ENCODE peak calls at places on chromosomes 12 and 14, in ten cellular contexts. One of them, this sample, is unnamed.

GRCh38 chr12:13242926-13243325 is 46.4 kb downstream of the EMP1 start:
- DNase-seq in tibial artery: no peak
- DNase-seq in heart right ventricle: no peak
- DNase-seq in upper lobe of right lung: no peak
- DNase-seq in cardiac muscle cell: no peak
- DNase-seq in PC-3: no peak
- DNase-seq in spleen: no peak
- DNase-seq in Peyer's patch: no peak
- DNase-seq in OCI-LY7: no peak
- DNase-seq in right lobe of liver: no peak
- DNase-seq in this sample: no peak

GRCh38 chr12:113189361-113189760 is 3.8 kb downstream of the RITA1 start:
- DNase-seq in tibial artery: no peak
- DNase-seq in heart right ventricle: no peak
- DNase-seq in upper lobe of right lung: no peak
- DNase-seq in cardiac muscle cell: no peak
- DNase-seq in PC-3: no peak
- DNase-seq in spleen: no peak
- DNase-seq in Peyer's patch: no peak
- DNase-seq in OCI-LY7: no peak
- DNase-seq in right lobe of liver: no peak
- DNase-seq in this sample: no peak

GRCh38 chr12:89756100-89756637 is 47.5 kb upstream of the ATP2B1 start:
- DNase-seq in tibial artery: no peak
- DNase-seq in heart right ventricle: no peak
- DNase-seq in upper lobe of right lung: no peak
- DNase-seq in cardiac muscle cell: no peak
- DNase-seq in PC-3: no peak
- DNase-seq in spleen: no peak
- DNase-seq in Peyer's patch: no peak
- DNase-seq in OCI-LY7: no peak
- DNase-seq in right lobe of liver: no peak
- DNase-seq in this sample: no peak

GRCh38 chr12:28933176-28933575 is 215.9 kb upstream of the FAR2 start:
- DNase-seq in tibial artery: no peak
- DNase-seq in heart right ventricle: no peak
- DNase-seq in upper lobe of right lung: no peak
- DNase-seq in cardiac muscle cell: no peak
- DNase-seq in PC-3: no peak
- DNase-seq in spleen: no peak
- DNase-seq in Peyer's patch: no peak
- DNase-seq in OCI-LY7: no peak
- DNase-seq in right lobe of liver: no peak
- DNase-seq in this sample: no peak

GRCh38 chr12:108967869-108968540 is 52.9 kb downstream of the SVOP start:
- DNase-seq in tibial artery: no peak
- DNase-seq in heart right ventricle: no peak
- DNase-seq in upper lobe of right lung: no peak
- DNase-seq in cardiac muscle cell: peak; percentile 18
- DNase-seq in PC-3: peak; percentile 58
- DNase-seq in spleen: no peak
- DNase-seq in Peyer's patch: no peak
- DNase-seq in OCI-LY7: peak; percentile 57
- DNase-seq in right lobe of liver: no peak
- DNase-seq in this sample: no peak

GRCh38 chr12:105861232-105861631 is 277.5 kb downstream of the NUAK1 start:
- DNase-seq in tibial artery: no peak
- DNase-seq in heart right ventricle: no peak
- DNase-seq in upper lobe of right lung: no peak
- DNase-seq in cardiac muscle cell: no peak
- DNase-seq in PC-3: no peak
- DNase-seq in spleen: no peak
- DNase-seq in Peyer's patch: no peak
- DNase-seq in OCI-LY7: no peak
- DNase-seq in right lobe of liver: no peak
- DNase-seq in this sample: no peak

GRCh38 chr14:33484264-33484663 is 466.6 kb downstream of the EGLN3 start:
- DNase-seq in tibial artery: no peak
- DNase-seq in heart right ventricle: no peak
- DNase-seq in upper lobe of right lung: no peak
- DNase-seq in cardiac muscle cell: peak; percentile 69
- DNase-seq in PC-3: peak; percentile 48
- DNase-seq in spleen: no peak
- DNase-seq in Peyer's patch: no peak
- DNase-seq in OCI-LY7: no peak
- DNase-seq in right lobe of liver: no peak
- DNase-seq in this sample: no peak

GRCh38 chr12:88993655-88994054 is 358.6 kb downstream of the DUSP6 start:
- DNase-seq in tibial artery: no peak
- DNase-seq in heart right ventricle: no peak
- DNase-seq in upper lobe of right lung: no peak
- DNase-seq in cardiac muscle cell: peak; percentile 43
- DNase-seq in PC-3: peak; percentile 80
- DNase-seq in spleen: no peak
- DNase-seq in Peyer's patch: no peak
- DNase-seq in OCI-LY7: peak; percentile 12
- DNase-seq in right lobe of liver: no peak
- DNase-seq in this sample: no peak

GRCh38 chr12:102441077-102441596 is 39.2 kb downstream of the IGF1 start:
- DNase-seq in tibial artery: no peak
- DNase-seq in heart right ventricle: no peak
- DNase-seq in upper lobe of right lung: no peak
- DNase-seq in cardiac muscle cell: no peak
- DNase-seq in PC-3: no peak
- DNase-seq in spleen: no peak
- DNase-seq in Peyer's patch: no peak
- DNase-seq in OCI-LY7: no peak
- DNase-seq in right lobe of liver: no peak
- DNase-seq in this sample: no peak

GRCh38 chr12:113135178-113136127 is at the start of gene RASAL1:
- DNase-seq in tibial artery: no peak
- DNase-seq in heart right ventricle: no peak
- DNase-seq in upper lobe of right lung: no peak
- DNase-seq in cardiac muscle cell: peak; percentile 40
- DNase-seq in PC-3: peak; percentile 44
- DNase-seq in spleen: peak; percentile 88
- DNase-seq in Peyer's patch: peak; percentile 80
- DNase-seq in OCI-LY7: peak; percentile 93
- DNase-seq in right lobe of liver: peak; percentile 52
- DNase-seq in this sample: no peak

GRCh38 chr12:41850046-41850445 is 294.6 kb downstream of the GXYLT1 start:
- DNase-seq in tibial artery: no peak
- DNase-seq in heart right ventricle: no peak
- DNase-seq in upper lobe of right lung: no peak
- DNase-seq in cardiac muscle cell: no peak
- DNase-seq in PC-3: no peak
- DNase-seq in spleen: no peak
- DNase-seq in Peyer's patch: no peak
- DNase-seq in OCI-LY7: no peak
- DNase-seq in right lobe of liver: no peak
- DNase-seq in this sample: no peak

GRCh38 chr14:88129306-88130056 is 124.5 kb downstream of the GPR65 start:
- DNase-seq in tibial artery: no peak
- DNase-seq in heart right ventricle: peak; percentile 22
- DNase-seq in upper lobe of right lung: no peak
- DNase-seq in cardiac muscle cell: peak; percentile 10
- DNase-seq in PC-3: peak; percentile 77
- DNase-seq in spleen: no peak
- DNase-seq in Peyer's patch: no peak
- DNase-seq in OCI-LY7: no peak
- DNase-seq in right lobe of liver: no peak
- DNase-seq in this sample: no peak

GRCh38 chr12:29024117-29024516 is 125.0 kb upstream of the FAR2 start:
- DNase-seq in tibial artery: no peak
- DNase-seq in heart right ventricle: no peak
- DNase-seq in upper lobe of right lung: no peak
- DNase-seq in cardiac muscle cell: no peak
- DNase-seq in PC-3: peak; percentile 61
- DNase-seq in spleen: no peak
- DNase-seq in Peyer's patch: no peak
- DNase-seq in OCI-LY7: no peak
- DNase-seq in right lobe of liver: no peak
- DNase-seq in this sample: no peak

GRCh38 chr12:127619869-127620769 is 646.9 kb upstream of the TMEM132C start:
- DNase-seq in tibial artery: no peak
- DNase-seq in heart right ventricle: no peak
- DNase-seq in upper lobe of right lung: no peak
- DNase-seq in cardiac muscle cell: no peak
- DNase-seq in PC-3: peak; percentile 15
- DNase-seq in spleen: no peak
- DNase-seq in Peyer's patch: no peak
- DNase-seq in OCI-LY7: no peak
- DNase-seq in right lobe of liver: no peak
- DNase-seq in this sample: no peak

DNA sequence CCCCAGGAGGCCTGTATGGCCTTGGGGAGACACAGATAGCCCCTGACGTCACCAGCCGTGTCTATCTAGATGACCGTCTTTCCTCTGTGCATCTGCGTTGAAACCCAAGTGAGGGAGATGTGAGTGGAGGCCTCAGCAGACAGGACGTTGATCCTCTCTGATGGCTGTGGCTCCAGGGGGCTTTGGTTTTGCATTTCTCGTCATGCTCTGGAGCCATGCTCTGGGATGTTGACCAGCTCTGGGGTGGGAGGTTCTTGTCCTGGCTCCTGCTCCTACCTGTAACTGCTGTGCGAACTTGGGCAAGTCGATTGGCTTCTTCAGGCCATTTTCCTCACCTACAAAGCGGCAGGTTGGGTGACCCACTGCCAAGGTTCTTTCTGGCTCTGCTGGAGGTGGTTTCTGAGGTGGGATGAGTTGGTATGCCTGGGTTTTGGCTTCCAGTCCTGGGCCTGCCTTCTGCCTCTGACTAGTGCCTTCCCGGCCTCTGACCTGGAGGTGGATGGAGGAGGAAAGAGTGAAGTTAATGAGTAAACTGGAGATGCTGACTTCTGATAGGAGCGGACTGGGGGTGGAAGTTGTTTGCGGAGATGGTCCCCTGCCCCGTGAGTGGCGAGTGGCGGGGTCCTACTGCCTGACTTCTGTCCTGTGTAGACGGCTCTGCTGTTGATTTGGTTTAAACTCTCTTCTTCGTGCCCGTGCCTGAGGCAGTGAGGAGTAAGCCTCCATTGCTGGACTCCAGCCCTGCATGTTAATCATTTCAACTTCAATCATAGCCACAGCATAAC is 8.4 kb downstream of the TSPAN9 start:
- DNase-seq in tibial artery: no peak
- DNase-seq in heart right ventricle: no peak
- DNase-seq in upper lobe of right lung: no peak
- DNase-seq in cardiac muscle cell: no peak
- DNase-seq in PC-3: no peak
- DNase-seq in spleen: peak; percentile 42
- DNase-seq in Peyer's patch: peak; percentile 51
- DNase-seq in OCI-LY7: no peak
- DNase-seq in right lobe of liver: peak; percentile 88
- DNase-seq in this sample: no peak
- H3K4me1 ChIP-seq in tibial artery: no peaks in the 10 kb centered on the region
- H3K4me1 ChIP-seq in heart right ventricle: peaks cover 91% of the 10 kb centered on the region
- H3K4me1 ChIP-seq in upper lobe of right lung: peaks cover 29% of the 10 kb centered on the region
- H3K4me1 ChIP-seq in cardiac muscle cell: peaks cover 8% of the 10 kb centered on the region
- H3K4me1 ChIP-seq in PC-3: no peaks in the 10 kb centered on the region
- H3K4me1 ChIP-seq in spleen: peaks cover 27% of the 10 kb centered on the region
- H3K4me1 ChIP-seq in Peyer's patch: no peaks in the 10 kb centered on the region
- H3K4me1 ChIP-seq in OCI-LY7: no peaks in the 10 kb centered on the region
- H3K4me1 ChIP-seq in right lobe of liver: peaks cover 28% of the 10 kb centered on the region
- H3K4me1 ChIP-seq in this sample: no peaks in the 10 kb centered on the region

DNA sequence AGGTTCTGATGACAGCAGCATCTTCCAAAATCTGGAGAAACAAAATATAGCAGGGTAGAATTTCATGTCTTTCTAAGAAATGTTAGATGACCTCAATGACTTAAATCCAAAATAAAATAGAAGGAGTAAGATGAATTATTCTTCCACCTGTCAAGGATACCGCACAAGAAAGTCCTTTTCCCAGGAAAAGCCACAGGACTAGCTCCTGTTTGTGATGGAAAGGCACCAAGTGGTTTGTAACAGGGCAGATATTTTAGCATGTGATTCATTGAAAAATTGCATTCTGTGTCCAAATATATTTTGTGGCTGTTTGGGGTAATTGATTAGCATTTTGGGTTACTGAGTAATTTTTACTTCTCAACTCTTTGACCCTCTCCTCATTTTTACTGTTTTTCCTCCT is 2.7 kb downstream of the CD163L1 start:
- DNase-seq in tibial artery: no peak
- DNase-seq in heart right ventricle: no peak
- DNase-seq in upper lobe of right lung: no peak
- DNase-seq in cardiac muscle cell: no peak
- DNase-seq in PC-3: no peak
- DNase-seq in spleen: no peak
- DNase-seq in Peyer's patch: no peak
- DNase-seq in OCI-LY7: no peak
- DNase-seq in right lobe of liver: no peak
- DNase-seq in this sample: no peak
- H3K36me3 ChIP-seq in tibial artery: no peaks in the 10 kb centered on the region
- H3K36me3 ChIP-seq in heart right ventricle: no peaks in the 10 kb centered on the region
- H3K36me3 ChIP-seq in upper lobe of right lung: no peaks in the 10 kb centered on the region
- H3K36me3 ChIP-seq in cardiac muscle cell: no peaks in the 10 kb centered on the region
- H3K36me3 ChIP-seq in PC-3: no peaks in the 10 kb centered on the region
- H3K36me3 ChIP-seq in spleen: no peaks in the 10 kb centered on the region
- H3K36me3 ChIP-seq in Peyer's patch: no peaks in the 10 kb centered on the region
- H3K36me3 ChIP-seq in OCI-LY7: no peaks in the 10 kb centered on the region
- H3K36me3 ChIP-seq in right lobe of liver: no peaks in the 10 kb centered on the region
- H3K36me3 ChIP-seq in this sample: no peaks in the 10 kb centered on the region

GRCh38 chr12:20404576-20405346 is 36.4 kb downstream of the PDE3A start:
- DNase-seq in tibial artery: no peak
- DNase-seq in heart right ventricle: peak; percentile 19
- DNase-seq in upper lobe of right lung: no peak
- DNase-seq in cardiac muscle cell: no peak
- DNase-seq in PC-3: no peak
- DNase-seq in spleen: no peak
- DNase-seq in Peyer's patch: no peak
- DNase-seq in OCI-LY7: no peak
- DNase-seq in right lobe of liver: no peak
- DNase-seq in this sample: peak; percentile 30
- H3K4me1 ChIP-seq in tibial artery: peaks cover 49% of the 10 kb centered on the region
- H3K4me1 ChIP-seq in heart right ventricle: peaks cover 60% of the 10 kb centered on the region
- H3K4me1 ChIP-seq in upper lobe of right lung: no peaks in the 10 kb centered on the region
- H3K4me1 ChIP-seq in cardiac muscle cell: peaks cover 3% of the 10 kb centered on the region
- H3K4me1 ChIP-seq in PC-3: no peaks in the 10 kb centered on the region
- H3K4me1 ChIP-seq in spleen: peaks cover 4% of the 10 kb centered on the region
- H3K4me1 ChIP-seq in Peyer's patch: no peaks in the 10 kb centered on the region
- H3K4me1 ChIP-seq in OCI-LY7: no peaks in the 10 kb centered on the region
- H3K4me1 ChIP-seq in right lobe of liver: no peaks in the 10 kb centered on the region
- H3K4me1 ChIP-seq in this sample: no peaks in the 10 kb centered on the region

DNA sequence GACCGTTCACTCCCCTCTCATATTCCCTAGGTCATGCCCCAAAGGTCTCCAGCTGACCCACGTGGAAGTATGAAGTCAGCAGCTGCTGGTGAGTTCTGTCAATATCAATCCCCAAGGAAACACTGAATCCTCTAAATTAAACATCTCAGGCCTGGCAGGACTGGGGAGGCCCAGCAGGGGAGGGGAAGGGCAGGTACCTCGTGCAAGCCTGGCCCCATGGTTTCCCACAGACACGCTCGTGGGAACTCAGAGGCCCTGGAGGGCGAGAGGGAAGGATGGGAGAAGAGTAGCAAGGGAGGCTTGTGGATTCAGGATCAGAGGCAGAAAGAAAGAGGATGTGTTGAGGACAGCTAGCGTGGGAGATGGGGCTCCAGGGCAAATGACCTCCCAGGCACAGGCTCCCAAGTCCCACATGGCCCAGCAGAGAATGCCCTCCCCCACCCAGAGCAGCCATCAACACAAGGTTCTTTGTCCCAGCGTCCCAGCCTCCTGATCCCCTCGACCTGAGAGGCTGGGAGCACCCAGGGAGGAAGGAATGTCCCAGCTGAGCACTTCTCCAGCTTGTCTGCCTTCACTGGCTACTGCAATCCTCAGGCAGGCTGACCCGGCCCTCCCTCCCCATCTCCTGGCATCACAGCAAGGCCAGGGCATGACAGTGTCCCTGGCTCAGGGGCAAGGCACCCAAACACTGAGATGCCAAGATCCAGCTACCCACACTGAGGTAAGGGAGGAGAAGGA is 20.1 kb upstream of the RPLP0 start:
- DNase-seq in tibial artery: no peak
- DNase-seq in heart right ventricle: no peak
- DNase-seq in upper lobe of right lung: no peak
- DNase-seq in cardiac muscle cell: no peak
- DNase-seq in PC-3: no peak
- DNase-seq in spleen: no peak
- DNase-seq in Peyer's patch: no peak
- DNase-seq in OCI-LY7: no peak
- DNase-seq in right lobe of liver: no peak
- DNase-seq in this sample: no peak
- H3K36me3 ChIP-seq in tibial artery: peaks cover 53% of the 10 kb centered on the region
- H3K36me3 ChIP-seq in heart right ventricle: peaks cover 82% of the 10 kb centered on the region
- H3K36me3 ChIP-seq in upper lobe of right lung: peaks cover 67% of the 10 kb centered on the region
- H3K36me3 ChIP-seq in cardiac muscle cell: peaks cover 25% of the 10 kb centered on the region
- H3K36me3 ChIP-seq in PC-3: peaks cover 90% of the 10 kb centered on the region
- H3K36me3 ChIP-seq in spleen: peaks cover 6% of the 10 kb centered on the region
- H3K36me3 ChIP-seq in Peyer's patch: no peaks in the 10 kb centered on the region
- H3K36me3 ChIP-seq in OCI-LY7: no peaks in the 10 kb centered on the region
- H3K36me3 ChIP-seq in right lobe of liver: peaks cover 31% of the 10 kb centered on the region
- H3K36me3 ChIP-seq in this sample: peaks cover 100% of the 10 kb centered on the region